ENCODE peak calls at places on chromosomes 16 and 17, in seven cellular contexts. One of them, this sample, is unnamed.

GRCh38 chr16:30921459-30921747 is 2.0 kb upstream of the FBXL19 start:
- DNase-seq in OCI-M1: no peak
- DNase-seq in non-pigmented ciliary epithelial cell: no peak
- DNase-seq in EL: no peak
- DNase-seq in activated gamma-delta T cell treated with anti-CD3 and anti-CD28 coated beads, Interleukin-2, amount 50 U/mL, for 16 hours: no peak
- DNase-seq in activated CD4-positive, alpha-beta T cell treated with anti-CD3 and anti-CD28 coated beads, Interleukin-2, amount 50 U/mL, for 24 hours: no peak
- DNase-seq in HAP-1: no peak
- DNase-seq in this sample: no peak

GRCh38 chr16:48559462-48560211 is 50.3 kb downstream of the N4BP1 start:
- DNase-seq in OCI-M1: no peak
- DNase-seq in non-pigmented ciliary epithelial cell: no peak
- DNase-seq in EL: peak
- DNase-seq in activated gamma-delta T cell treated with anti-CD3 and anti-CD28 coated beads, Interleukin-2, amount 50 U/mL, for 16 hours: no peak
- DNase-seq in activated CD4-positive, alpha-beta T cell treated with anti-CD3 and anti-CD28 coated beads, Interleukin-2, amount 50 U/mL, for 24 hours: no peak
- DNase-seq in HAP-1: no peak
- DNase-seq in this sample: no peak

GRCh38 chr16:83159049-83159448 is 532.3 kb downstream of the CDH13 start:
- DNase-seq in OCI-M1: no peak
- DNase-seq in non-pigmented ciliary epithelial cell: no peak
- DNase-seq in EL: no peak
- DNase-seq in activated gamma-delta T cell treated with anti-CD3 and anti-CD28 coated beads, Interleukin-2, amount 50 U/mL, for 16 hours: no peak
- DNase-seq in activated CD4-positive, alpha-beta T cell treated with anti-CD3 and anti-CD28 coated beads, Interleukin-2, amount 50 U/mL, for 24 hours: no peak
- DNase-seq in HAP-1: no peak
- DNase-seq in this sample: no peak

GRCh38 chr17:1390422-1391367 is 9.3 kb downstream of the YWHAE start:
- DNase-seq in OCI-M1: peak
- DNase-seq in non-pigmented ciliary epithelial cell: no peak
- DNase-seq in EL: no peak
- DNase-seq in activated gamma-delta T cell treated with anti-CD3 and anti-CD28 coated beads, Interleukin-2, amount 50 U/mL, for 16 hours: no peak
- DNase-seq in activated CD4-positive, alpha-beta T cell treated with anti-CD3 and anti-CD28 coated beads, Interleukin-2, amount 50 U/mL, for 24 hours: no peak
- DNase-seq in HAP-1: no peak
- DNase-seq in this sample: no peak

GRCh38 chr17:4307179-4307930 is 43.6 kb upstream of the ANKFY1 start:
- DNase-seq in OCI-M1: no peak
- DNase-seq in non-pigmented ciliary epithelial cell: no peak
- DNase-seq in EL: no peak
- DNase-seq in activated gamma-delta T cell treated with anti-CD3 and anti-CD28 coated beads, Interleukin-2, amount 50 U/mL, for 16 hours: no peak
- DNase-seq in activated CD4-positive, alpha-beta T cell treated with anti-CD3 and anti-CD28 coated beads, Interleukin-2, amount 50 U/mL, for 24 hours: no peak
- DNase-seq in HAP-1: no peak
- DNase-seq in this sample: no peak

GRCh38 chr16:88298882-88299745 is 83.6 kb upstream of the ZNF469 start:
- DNase-seq in OCI-M1: no peak
- DNase-seq in non-pigmented ciliary epithelial cell: no peak
- DNase-seq in EL: peak
- DNase-seq in activated gamma-delta T cell treated with anti-CD3 and anti-CD28 coated beads, Interleukin-2, amount 50 U/mL, for 16 hours: no peak
- DNase-seq in activated CD4-positive, alpha-beta T cell treated with anti-CD3 and anti-CD28 coated beads, Interleukin-2, amount 50 U/mL, for 24 hours: no peak
- DNase-seq in HAP-1: no peak
- DNase-seq in this sample: no peak

GRCh38 chr16:8963010-8963824 is 489 bp downstream of the USP7 start:
- DNase-seq in OCI-M1: no peak
- DNase-seq in non-pigmented ciliary epithelial cell: no peak
- DNase-seq in EL: no peak
- DNase-seq in activated gamma-delta T cell treated with anti-CD3 and anti-CD28 coated beads, Interleukin-2, amount 50 U/mL, for 16 hours: no peak
- DNase-seq in activated CD4-positive, alpha-beta T cell treated with anti-CD3 and anti-CD28 coated beads, Interleukin-2, amount 50 U/mL, for 24 hours: no peak
- DNase-seq in HAP-1: no peak
- DNase-seq in this sample: no peak

GRCh38 chr17:31830971-31831755 is 27.9 kb downstream of the COPRS start:
- DNase-seq in OCI-M1: peak
- DNase-seq in non-pigmented ciliary epithelial cell: no peak
- DNase-seq in EL: peak
- DNase-seq in activated gamma-delta T cell treated with anti-CD3 and anti-CD28 coated beads, Interleukin-2, amount 50 U/mL, for 16 hours: no peak
- DNase-seq in activated CD4-positive, alpha-beta T cell treated with anti-CD3 and anti-CD28 coated beads, Interleukin-2, amount 50 U/mL, for 24 hours: no peak
- DNase-seq in HAP-1: no peak
- DNase-seq in this sample: no peak

GRCh38 chr16:84501077-84501735 is 3.3 kb downstream of the MEAK7 start:
- DNase-seq in OCI-M1: no peak
- DNase-seq in non-pigmented ciliary epithelial cell: no peak
- DNase-seq in EL: peak
- DNase-seq in activated gamma-delta T cell treated with anti-CD3 and anti-CD28 coated beads, Interleukin-2, amount 50 U/mL, for 16 hours: no peak
- DNase-seq in activated CD4-positive, alpha-beta T cell treated with anti-CD3 and anti-CD28 coated beads, Interleukin-2, amount 50 U/mL, for 24 hours: no peak
- DNase-seq in HAP-1: no peak
- DNase-seq in this sample: peak

GRCh38 chr16:85423631-85424030 is 189.5 kb upstream of the GSE1 start:
- DNase-seq in OCI-M1: no peak
- DNase-seq in non-pigmented ciliary epithelial cell: no peak
- DNase-seq in EL: no peak
- DNase-seq in activated gamma-delta T cell treated with anti-CD3 and anti-CD28 coated beads, Interleukin-2, amount 50 U/mL, for 16 hours: no peak
- DNase-seq in activated CD4-positive, alpha-beta T cell treated with anti-CD3 and anti-CD28 coated beads, Interleukin-2, amount 50 U/mL, for 24 hours: no peak
- DNase-seq in HAP-1: no peak
- DNase-seq in this sample: no peak

GRCh38 chr17:62687997-62688396 is 60.5 kb downstream of the MRC2 start:
- DNase-seq in OCI-M1: no peak
- DNase-seq in non-pigmented ciliary epithelial cell: no peak
- DNase-seq in EL: no peak
- DNase-seq in activated gamma-delta T cell treated with anti-CD3 and anti-CD28 coated beads, Interleukin-2, amount 50 U/mL, for 16 hours: no peak
- DNase-seq in activated CD4-positive, alpha-beta T cell treated with anti-CD3 and anti-CD28 coated beads, Interleukin-2, amount 50 U/mL, for 24 hours: no peak
- DNase-seq in HAP-1: no peak
- DNase-seq in this sample: no peak

GRCh38 chr17:81037026-81037782 is 2.3 kb downstream of the BAIAP2 start:
- DNase-seq in OCI-M1: no peak
- DNase-seq in non-pigmented ciliary epithelial cell: no peak
- DNase-seq in EL: no peak
- DNase-seq in activated gamma-delta T cell treated with anti-CD3 and anti-CD28 coated beads, Interleukin-2, amount 50 U/mL, for 16 hours: no peak
- DNase-seq in activated CD4-positive, alpha-beta T cell treated with anti-CD3 and anti-CD28 coated beads, Interleukin-2, amount 50 U/mL, for 24 hours: no peak
- DNase-seq in HAP-1: no peak
- DNase-seq in this sample: no peak

GRCh38 chr16:88941933-88942909 is 34.8 kb downstream of the CBFA2T3 start:
- DNase-seq in OCI-M1: no peak
- DNase-seq in non-pigmented ciliary epithelial cell: no peak
- DNase-seq in EL: no peak
- DNase-seq in activated gamma-delta T cell treated with anti-CD3 and anti-CD28 coated beads, Interleukin-2, amount 50 U/mL, for 16 hours: peak
- DNase-seq in activated CD4-positive, alpha-beta T cell treated with anti-CD3 and anti-CD28 coated beads, Interleukin-2, amount 50 U/mL, for 24 hours: peak
- DNase-seq in HAP-1: peak
- DNase-seq in this sample: peak

GRCh38 chr17:75262112-75262606 is 480 bp downstream of the MRPS7 start:
- DNase-seq in OCI-M1: no peak
- DNase-seq in non-pigmented ciliary epithelial cell: no peak
- DNase-seq in EL: no peak
- DNase-seq in activated gamma-delta T cell treated with anti-CD3 and anti-CD28 coated beads, Interleukin-2, amount 50 U/mL, for 16 hours: no peak
- DNase-seq in activated CD4-positive, alpha-beta T cell treated with anti-CD3 and anti-CD28 coated beads, Interleukin-2, amount 50 U/mL, for 24 hours: no peak
- DNase-seq in HAP-1: peak
- DNase-seq in this sample: no peak

GRCh38 chr17:49505854-49506253 is 10.8 kb downstream of the NGFR start:
- DNase-seq in OCI-M1: no peak
- DNase-seq in non-pigmented ciliary epithelial cell: no peak
- DNase-seq in EL: no peak
- DNase-seq in activated gamma-delta T cell treated with anti-CD3 and anti-CD28 coated beads, Interleukin-2, amount 50 U/mL, for 16 hours: no peak
- DNase-seq in activated CD4-positive, alpha-beta T cell treated with anti-CD3 and anti-CD28 coated beads, Interleukin-2, amount 50 U/mL, for 24 hours: no peak
- DNase-seq in HAP-1: no peak
- DNase-seq in this sample: no peak

GRCh38 chr16:67968440-67969285 is at the start of gene SLC12A4:
- DNase-seq in OCI-M1: peak
- DNase-seq in non-pigmented ciliary epithelial cell: no peak
- DNase-seq in EL: peak
- DNase-seq in activated gamma-delta T cell treated with anti-CD3 and anti-CD28 coated beads, Interleukin-2, amount 50 U/mL, for 16 hours: peak
- DNase-seq in activated CD4-positive, alpha-beta T cell treated with anti-CD3 and anti-CD28 coated beads, Interleukin-2, amount 50 U/mL, for 24 hours: peak
- DNase-seq in HAP-1: peak
- DNase-seq in this sample: peak

GRCh38 chr16:17696696-17697095 is 225.9 kb upstream of the XYLT1 start:
- DNase-seq in OCI-M1: no peak
- DNase-seq in non-pigmented ciliary epithelial cell: no peak
- DNase-seq in EL: no peak
- DNase-seq in activated gamma-delta T cell treated with anti-CD3 and anti-CD28 coated beads, Interleukin-2, amount 50 U/mL, for 16 hours: no peak
- DNase-seq in activated CD4-positive, alpha-beta T cell treated with anti-CD3 and anti-CD28 coated beads, Interleukin-2, amount 50 U/mL, for 24 hours: no peak
- DNase-seq in HAP-1: no peak
- DNase-seq in this sample: no peak

GRCh38 chr17:7822126-7822525 is 11.9 kb upstream of the KDM6B start:
- DNase-seq in OCI-M1: no peak
- DNase-seq in non-pigmented ciliary epithelial cell: no peak
- DNase-seq in EL: no peak
- DNase-seq in activated gamma-delta T cell treated with anti-CD3 and anti-CD28 coated beads, Interleukin-2, amount 50 U/mL, for 16 hours: no peak
- DNase-seq in activated CD4-positive, alpha-beta T cell treated with anti-CD3 and anti-CD28 coated beads, Interleukin-2, amount 50 U/mL, for 24 hours: no peak
- DNase-seq in HAP-1: no peak
- DNase-seq in this sample: no peak

GRCh38 chr16:69745232-69745612 is 9.5 kb downstream of the NOB1 start:
- DNase-seq in OCI-M1: no peak
- DNase-seq in non-pigmented ciliary epithelial cell: no peak
- DNase-seq in EL: no peak
- DNase-seq in activated gamma-delta T cell treated with anti-CD3 and anti-CD28 coated beads, Interleukin-2, amount 50 U/mL, for 16 hours: no peak
- DNase-seq in activated CD4-positive, alpha-beta T cell treated with anti-CD3 and anti-CD28 coated beads, Interleukin-2, amount 50 U/mL, for 24 hours: no peak
- DNase-seq in HAP-1: no peak
- DNase-seq in this sample: no peak

GRCh38 chr17:33802349-33803272 is 452.5 kb upstream of the CCL2 start:
- DNase-seq in OCI-M1: no peak
- DNase-seq in non-pigmented ciliary epithelial cell: no peak
- DNase-seq in EL: no peak
- DNase-seq in activated gamma-delta T cell treated with anti-CD3 and anti-CD28 coated beads, Interleukin-2, amount 50 U/mL, for 16 hours: no peak
- DNase-seq in activated CD4-positive, alpha-beta T cell treated with anti-CD3 and anti-CD28 coated beads, Interleukin-2, amount 50 U/mL, for 24 hours: no peak
- DNase-seq in HAP-1: no peak
- DNase-seq in this sample: no peak

GRCh38 chr16:65386707-65387106 is 264.8 kb upstream of the CDH11 start:
- DNase-seq in OCI-M1: no peak
- DNase-seq in non-pigmented ciliary epithelial cell: no peak
- DNase-seq in EL: no peak
- DNase-seq in activated gamma-delta T cell treated with anti-CD3 and anti-CD28 coated beads, Interleukin-2, amount 50 U/mL, for 16 hours: no peak
- DNase-seq in activated CD4-positive, alpha-beta T cell treated with anti-CD3 and anti-CD28 coated beads, Interleukin-2, amount 50 U/mL, for 24 hours: no peak
- DNase-seq in HAP-1: no peak
- DNase-seq in this sample: no peak

GRCh38 chr17:57375770-57376181 is 119.5 kb downstream of the MSI2 start:
- DNase-seq in OCI-M1: no peak
- DNase-seq in non-pigmented ciliary epithelial cell: no peak
- DNase-seq in EL: no peak
- DNase-seq in activated gamma-delta T cell treated with anti-CD3 and anti-CD28 coated beads, Interleukin-2, amount 50 U/mL, for 16 hours: no peak
- DNase-seq in activated CD4-positive, alpha-beta T cell treated with anti-CD3 and anti-CD28 coated beads, Interleukin-2, amount 50 U/mL, for 24 hours: no peak
- DNase-seq in HAP-1: no peak
- DNase-seq in this sample: no peak

GRCh38 chr17:20184977-20185619 is 175.9 kb downstream of the SPECC1 start:
- DNase-seq in OCI-M1: peak
- DNase-seq in non-pigmented ciliary epithelial cell: no peak
- DNase-seq in EL: no peak
- DNase-seq in activated gamma-delta T cell treated with anti-CD3 and anti-CD28 coated beads, Interleukin-2, amount 50 U/mL, for 16 hours: no peak
- DNase-seq in activated CD4-positive, alpha-beta T cell treated with anti-CD3 and anti-CD28 coated beads, Interleukin-2, amount 50 U/mL, for 24 hours: no peak
- DNase-seq in HAP-1: no peak
- DNase-seq in this sample: no peak

GRCh38 chr16:53784312-53784711 is 80.4 kb downstream of the FTO start:
- DNase-seq in OCI-M1: peak
- DNase-seq in non-pigmented ciliary epithelial cell: no peak
- DNase-seq in EL: no peak
- DNase-seq in activated gamma-delta T cell treated with anti-CD3 and anti-CD28 coated beads, Interleukin-2, amount 50 U/mL, for 16 hours: no peak
- DNase-seq in activated CD4-positive, alpha-beta T cell treated with anti-CD3 and anti-CD28 coated beads, Interleukin-2, amount 50 U/mL, for 24 hours: no peak
- DNase-seq in HAP-1: no peak
- DNase-seq in this sample: no peak

GRCh38 chr16:88335150-88335685 is 47.5 kb upstream of the ZNF469 start:
- DNase-seq in OCI-M1: no peak
- DNase-seq in non-pigmented ciliary epithelial cell: no peak
- DNase-seq in EL: no peak
- DNase-seq in activated gamma-delta T cell treated with anti-CD3 and anti-CD28 coated beads, Interleukin-2, amount 50 U/mL, for 16 hours: no peak
- DNase-seq in activated CD4-positive, alpha-beta T cell treated with anti-CD3 and anti-CD28 coated beads, Interleukin-2, amount 50 U/mL, for 24 hours: no peak
- DNase-seq in HAP-1: no peak
- DNase-seq in this sample: no peak

GRCh38 chr16:4972938-4973587 is 14.9 kb downstream of the SEC14L5 start:
- DNase-seq in OCI-M1: no peak
- DNase-seq in non-pigmented ciliary epithelial cell: no peak
- DNase-seq in EL: no peak
- DNase-seq in activated gamma-delta T cell treated with anti-CD3 and anti-CD28 coated beads, Interleukin-2, amount 50 U/mL, for 16 hours: no peak
- DNase-seq in activated CD4-positive, alpha-beta T cell treated with anti-CD3 and anti-CD28 coated beads, Interleukin-2, amount 50 U/mL, for 24 hours: no peak
- DNase-seq in HAP-1: no peak
- DNase-seq in this sample: no peak

GRCh38 chr17:1495265-1495664 is 2.8 kb upstream of the MYO1C start:
- DNase-seq in OCI-M1: no peak
- DNase-seq in non-pigmented ciliary epithelial cell: no peak
- DNase-seq in EL: peak
- DNase-seq in activated gamma-delta T cell treated with anti-CD3 and anti-CD28 coated beads, Interleukin-2, amount 50 U/mL, for 16 hours: no peak
- DNase-seq in activated CD4-positive, alpha-beta T cell treated with anti-CD3 and anti-CD28 coated beads, Interleukin-2, amount 50 U/mL, for 24 hours: no peak
- DNase-seq in HAP-1: no peak
- DNase-seq in this sample: no peak